ENCODE peak calls at places on chromosomes 12 and 14, in ten cellular contexts. C is activated CD4-positive, alpha-beta T cell treated with anti-CD3 and anti-CD28 coated beads, Interleukin-2, amount 50 U/mL, for 1 hour; U is lower lobe of right lung; M is CD4-positive, CD25-positive, alpha-beta regulatory T cell; W is GM10248; V is iPS-NIHi11; H is K562; I is tibial artery; X is activated naive CD4-positive, alpha-beta T cell; R is M059J. L is an unnamed sample.

GRCh38 chr14:54529811-54530210 is 20.1 kb downstream of the CGRRF1 start:
- DNase-seq in C (no peak), U (no peak), M (no peak), W (no peak), V (no peak), H (no peak), I (no peak), X (no peak), R (peak; percentile 70), L (no peak)

GRCh38 chr12:21301-22189 is 45.0 kb upstream of the IQSEC3 start:
- DNase-seq in C (no peak), U (peak; percentile 71), M (no peak), W (peak; percentile 72), V (no peak), H (peak; percentile 6), I (peak; percentile 63), X (no peak), R (no peak), L (no peak)

GRCh38 chr14:74733241-74733640 is 20.3 kb downstream of the FCF1 start:
- DNase-seq in C (no peak), U (no peak), M (no peak), W (no peak), V (no peak), H (no peak), I (no peak), X (no peak), R (no peak), L (no peak)

GRCh38 chr14:86532219-86532618 is 1002.3 kb downstream of the FLRT2 start:
- DNase-seq in C (no peak), U (no peak), M (no peak), W (no peak), V (no peak), H (no peak), I (no peak), X (no peak), R (no peak), L (no peak)

GRCh38 chr14:93912785-93913184 is 14.4 kb upstream of the FAM181A start:
- DNase-seq in C (no peak), U (no peak), M (no peak), W (no peak), V (no peak), H (no peak), I (no peak), X (no peak), R (no peak), L (no peak)

GRCh38 chr12:117329756-117330155 is 31.7 kb downstream of the NOS1 start:
- DNase-seq in C (no peak), U (no peak), M (no peak), W (no peak), V (no peak), H (no peak), I (no peak), X (no peak), R (no peak), L (no peak)

GRCh38 chr12:15544589-15544988 is 222.3 kb downstream of the PTPRO start:
- DNase-seq in C (no peak), U (no peak), M (no peak), W (no peak), V (no peak), H (no peak), I (no peak), X (no peak), R (no peak), L (no peak)

GRCh38 chr12:56304276-56304675 is 4.1 kb upstream of the CS start:
- DNase-seq in C (no peak), U (no peak), M (no peak), W (no peak), V (no peak), H (no peak), I (no peak), X (no peak), R (no peak), L (no peak)

GRCh38 chr12:66775941-66776340 is 97.1 kb upstream of the GRIP1 start:
- DNase-seq in C (no peak), U (no peak), M (no peak), W (no peak), V (no peak), H (no peak), I (no peak), X (no peak), R (peak; percentile 6), L (no peak)

GRCh38 chr12:52126605-52127578 is 47.4 kb downstream of the SMIM41 start:
- DNase-seq in C (no peak), U (no peak), M (no peak), W (no peak), V (peak; percentile 26), H (peak; percentile 7), I (peak; percentile 70), X (no peak), R (no peak), L (peak; percentile 2)

GRCh38 chr12:109804820-109805761 is 28.1 kb downstream of the TRPV4 start:
- DNase-seq in C (peak; percentile 62), U (peak; percentile 80), M (peak; percentile 57), W (peak; percentile 87), V (peak; percentile 92), H (peak; percentile 84), I (peak; percentile 78), X (peak; percentile 67), R (peak; percentile 31), L (peak; percentile 65)

GRCh38 chr12:52499836-52500560 is 6.9 kb upstream of the KRT6A start:
- DNase-seq in C (no peak), U (no peak), M (no peak), W (no peak), V (no peak), H (no peak), I (no peak), X (no peak), R (no peak), L (no peak)

GRCh38 chr12:14989790-14990189 is 16.9 kb downstream of the PDE6H start:
- DNase-seq in C (no peak), U (no peak), M (no peak), W (no peak), V (no peak), H (no peak), I (no peak), X (no peak), R (no peak), L (no peak)

GRCh38 chr12:96078281-96078761 is 42.9 kb upstream of the LTA4H start:
- DNase-seq in C (no peak), U (peak; percentile 54), M (no peak), W (no peak), V (no peak), H (no peak), I (peak; percentile 66), X (no peak), R (no peak), L (no peak)

GRCh38 chr12:6963016-6963731 is 7.3 kb downstream of the PHB2 start:
- DNase-seq in C (no peak), U (peak; percentile 93), M (no peak), W (no peak), V (peak; percentile 77), H (no peak), I (peak; percentile 70), X (no peak), R (no peak), L (no peak)

GRCh38 chr12:13079440-13079906 is 24.0 kb downstream of the GSG1 start:
- DNase-seq in C (no peak), U (no peak), M (no peak), W (no peak), V (peak; percentile 70), H (no peak), I (no peak), X (no peak), R (no peak), L (no peak)